ENCODE peak calls at places on chromosomes 5 and 9, in seven cellular contexts. One of them, this sample, is unnamed.

GRCh38 chr5:65075623-65076250 is 307.0 kb downstream of the CWC27 start:
- DNase-seq in heart right ventricle: no peak
- DNase-seq in AG20443: no peak
- DNase-seq in stimulated activated effector memory CD8-positive, alpha-beta T cell treated with anti-CD3 and anti-CD28 coated beads, Interleukin-12 subunit alpha, Interleukin-12 subunit beta, amount 100 ng/mL, for 72 hours: no peak
- DNase-seq in T follicular helper cell: no peak
- DNase-seq in fibroblast of mammary gland: no peak
- DNase-seq in coronary artery: no peak
- DNase-seq in this sample: no peak

GRCh38 chr9:107784235-107784958 is 294.8 kb upstream of the KLF4 start:
- DNase-seq in heart right ventricle: peak
- DNase-seq in T follicular helper cell: no peak
- DNase-seq in coronary artery: no peak
- DNase-seq in AG20443: peak
- DNase-seq in stimulated activated effector memory CD8-positive, alpha-beta T cell treated with anti-CD3 and anti-CD28 coated beads, Interleukin-12 subunit alpha, Interleukin-12 subunit beta, amount 100 ng/mL, for 72 hours: no peak
- DNase-seq in fibroblast of mammary gland: peak
- DNase-seq in this sample: no peak

GRCh38 chr5:107272954-107273353 is 397.8 kb downstream of the EFNA5 start:
- DNase-seq in T follicular helper cell: no peak
- DNase-seq in coronary artery: no peak
- DNase-seq in heart right ventricle: no peak
- DNase-seq in AG20443: no peak
- DNase-seq in stimulated activated effector memory CD8-positive, alpha-beta T cell treated with anti-CD3 and anti-CD28 coated beads, Interleukin-12 subunit alpha, Interleukin-12 subunit beta, amount 100 ng/mL, for 72 hours: no peak
- DNase-seq in fibroblast of mammary gland: peak
- DNase-seq in this sample: no peak

GRCh38 chr9:31355965-31356364 is 1028.5 kb upstream of the ACO1 start:
- DNase-seq in fibroblast of mammary gland: no peak
- DNase-seq in heart right ventricle: no peak
- DNase-seq in T follicular helper cell: no peak
- DNase-seq in coronary artery: no peak
- DNase-seq in AG20443: no peak
- DNase-seq in stimulated activated effector memory CD8-positive, alpha-beta T cell treated with anti-CD3 and anti-CD28 coated beads, Interleukin-12 subunit alpha, Interleukin-12 subunit beta, amount 100 ng/mL, for 72 hours: no peak
- DNase-seq in this sample: no peak

GRCh38 chr5:73031839-73032238 is 76.0 kb downstream of the FCHO2 start:
- DNase-seq in coronary artery: no peak
- DNase-seq in AG20443: peak
- DNase-seq in T follicular helper cell: no peak
- DNase-seq in heart right ventricle: peak
- DNase-seq in stimulated activated effector memory CD8-positive, alpha-beta T cell treated with anti-CD3 and anti-CD28 coated beads, Interleukin-12 subunit alpha, Interleukin-12 subunit beta, amount 100 ng/mL, for 72 hours: no peak
- DNase-seq in fibroblast of mammary gland: peak
- DNase-seq in this sample: no peak

GRCh38 chr5:35420200-35420599 is 189.9 kb upstream of the PRLR start:
- DNase-seq in fibroblast of mammary gland: no peak
- DNase-seq in coronary artery: no peak
- DNase-seq in heart right ventricle: no peak
- DNase-seq in AG20443: no peak
- DNase-seq in T follicular helper cell: no peak
- DNase-seq in stimulated activated effector memory CD8-positive, alpha-beta T cell treated with anti-CD3 and anti-CD28 coated beads, Interleukin-12 subunit alpha, Interleukin-12 subunit beta, amount 100 ng/mL, for 72 hours: no peak
- DNase-seq in this sample: no peak

GRCh38 chr9:84121991-84122523 is 141.5 kb downstream of the RMI1 start:
- DNase-seq in fibroblast of mammary gland: peak
- DNase-seq in coronary artery: no peak
- DNase-seq in stimulated activated effector memory CD8-positive, alpha-beta T cell treated with anti-CD3 and anti-CD28 coated beads, Interleukin-12 subunit alpha, Interleukin-12 subunit beta, amount 100 ng/mL, for 72 hours: no peak
- DNase-seq in T follicular helper cell: no peak
- DNase-seq in AG20443: peak
- DNase-seq in heart right ventricle: no peak
- DNase-seq in this sample: no peak

GRCh38 chr9:73680831-73681230 is 529.2 kb downstream of the ANXA1 start:
- DNase-seq in coronary artery: no peak
- DNase-seq in heart right ventricle: no peak
- DNase-seq in AG20443: no peak
- DNase-seq in T follicular helper cell: no peak
- DNase-seq in fibroblast of mammary gland: peak
- DNase-seq in stimulated activated effector memory CD8-positive, alpha-beta T cell treated with anti-CD3 and anti-CD28 coated beads, Interleukin-12 subunit alpha, Interleukin-12 subunit beta, amount 100 ng/mL, for 72 hours: no peak
- DNase-seq in this sample: no peak

GRCh38 chr5:173012882-173013281 is 29.3 kb downstream of the ATP6V0E1 start:
- DNase-seq in stimulated activated effector memory CD8-positive, alpha-beta T cell treated with anti-CD3 and anti-CD28 coated beads, Interleukin-12 subunit alpha, Interleukin-12 subunit beta, amount 100 ng/mL, for 72 hours: no peak
- DNase-seq in heart right ventricle: peak
- DNase-seq in fibroblast of mammary gland: no peak
- DNase-seq in T follicular helper cell: no peak
- DNase-seq in coronary artery: peak
- DNase-seq in AG20443: no peak
- DNase-seq in this sample: no peak

GRCh38 chr5:118921946-118922345 is 66.4 kb downstream of the DTWD2 start:
- DNase-seq in fibroblast of mammary gland: no peak
- DNase-seq in heart right ventricle: no peak
- DNase-seq in coronary artery: no peak
- DNase-seq in AG20443: no peak
- DNase-seq in stimulated activated effector memory CD8-positive, alpha-beta T cell treated with anti-CD3 and anti-CD28 coated beads, Interleukin-12 subunit alpha, Interleukin-12 subunit beta, amount 100 ng/mL, for 72 hours: no peak
- DNase-seq in T follicular helper cell: no peak
- DNase-seq in this sample: no peak

GRCh38 chr9:80117031-80117430 is 545.3 kb downstream of the TLE4 start:
- DNase-seq in coronary artery: no peak
- DNase-seq in T follicular helper cell: no peak
- DNase-seq in heart right ventricle: no peak
- DNase-seq in AG20443: no peak
- DNase-seq in stimulated activated effector memory CD8-positive, alpha-beta T cell treated with anti-CD3 and anti-CD28 coated beads, Interleukin-12 subunit alpha, Interleukin-12 subunit beta, amount 100 ng/mL, for 72 hours: no peak
- DNase-seq in fibroblast of mammary gland: no peak
- DNase-seq in this sample: no peak

GRCh38 chr9:129140397-129141065 is 29.3 kb downstream of the PTPA start:
- DNase-seq in fibroblast of mammary gland: peak
- DNase-seq in AG20443: peak
- DNase-seq in heart right ventricle: peak
- DNase-seq in coronary artery: peak
- DNase-seq in T follicular helper cell: no peak
- DNase-seq in stimulated activated effector memory CD8-positive, alpha-beta T cell treated with anti-CD3 and anti-CD28 coated beads, Interleukin-12 subunit alpha, Interleukin-12 subunit beta, amount 100 ng/mL, for 72 hours: peak
- DNase-seq in this sample: peak

GRCh38 chr9:113737414-113738271 is 138.5 kb upstream of the ZNF618 start:
- DNase-seq in AG20443: peak
- DNase-seq in heart right ventricle: no peak
- DNase-seq in stimulated activated effector memory CD8-positive, alpha-beta T cell treated with anti-CD3 and anti-CD28 coated beads, Interleukin-12 subunit alpha, Interleukin-12 subunit beta, amount 100 ng/mL, for 72 hours: no peak
- DNase-seq in coronary artery: no peak
- DNase-seq in T follicular helper cell: no peak
- DNase-seq in fibroblast of mammary gland: peak
- DNase-seq in this sample: peak

GRCh38 chr9:71909887-71910601 is 949 bp downstream of the ABHD17B start:
- DNase-seq in T follicular helper cell: peak
- DNase-seq in coronary artery: peak
- DNase-seq in fibroblast of mammary gland: peak
- DNase-seq in stimulated activated effector memory CD8-positive, alpha-beta T cell treated with anti-CD3 and anti-CD28 coated beads, Interleukin-12 subunit alpha, Interleukin-12 subunit beta, amount 100 ng/mL, for 72 hours: no peak
- DNase-seq in AG20443: peak
- DNase-seq in heart right ventricle: peak
- DNase-seq in this sample: no peak

GRCh38 chr9:114386886-114387677 is 700 bp downstream of the AKNA start:
- DNase-seq in T follicular helper cell: no peak
- DNase-seq in stimulated activated effector memory CD8-positive, alpha-beta T cell treated with anti-CD3 and anti-CD28 coated beads, Interleukin-12 subunit alpha, Interleukin-12 subunit beta, amount 100 ng/mL, for 72 hours: no peak
- DNase-seq in coronary artery: no peak
- DNase-seq in fibroblast of mammary gland: no peak
- DNase-seq in AG20443: peak
- DNase-seq in heart right ventricle: peak
- DNase-seq in this sample: no peak

GRCh38 chr9:131625848-131626670 is 80.7 kb downstream of the PRRT1B start:
- DNase-seq in heart right ventricle: no peak
- DNase-seq in coronary artery: no peak
- DNase-seq in stimulated activated effector memory CD8-positive, alpha-beta T cell treated with anti-CD3 and anti-CD28 coated beads, Interleukin-12 subunit alpha, Interleukin-12 subunit beta, amount 100 ng/mL, for 72 hours: no peak
- DNase-seq in fibroblast of mammary gland: no peak
- DNase-seq in AG20443: no peak
- DNase-seq in T follicular helper cell: no peak
- DNase-seq in this sample: no peak

GRCh38 chr9:127912882-127913281 is 4.0 kb downstream of the ST6GALNAC4 start:
- DNase-seq in heart right ventricle: no peak
- DNase-seq in coronary artery: no peak
- DNase-seq in fibroblast of mammary gland: no peak
- DNase-seq in stimulated activated effector memory CD8-positive, alpha-beta T cell treated with anti-CD3 and anti-CD28 coated beads, Interleukin-12 subunit alpha, Interleukin-12 subunit beta, amount 100 ng/mL, for 72 hours: no peak
- DNase-seq in AG20443: no peak
- DNase-seq in T follicular helper cell: no peak
- DNase-seq in this sample: no peak

GRCh38 chr9:120729796-120730195 is 15.5 kb upstream of the MEGF9 start:
- DNase-seq in coronary artery: no peak
- DNase-seq in fibroblast of mammary gland: no peak
- DNase-seq in AG20443: no peak
- DNase-seq in stimulated activated effector memory CD8-positive, alpha-beta T cell treated with anti-CD3 and anti-CD28 coated beads, Interleukin-12 subunit alpha, Interleukin-12 subunit beta, amount 100 ng/mL, for 72 hours: no peak
- DNase-seq in T follicular helper cell: no peak
- DNase-seq in heart right ventricle: no peak
- DNase-seq in this sample: no peak

GRCh38 chr9:137685035-137685885 is 66.5 kb downstream of the EHMT1 start:
- DNase-seq in stimulated activated effector memory CD8-positive, alpha-beta T cell treated with anti-CD3 and anti-CD28 coated beads, Interleukin-12 subunit alpha, Interleukin-12 subunit beta, amount 100 ng/mL, for 72 hours: no peak
- DNase-seq in heart right ventricle: no peak
- DNase-seq in AG20443: no peak
- DNase-seq in fibroblast of mammary gland: peak
- DNase-seq in coronary artery: no peak
- DNase-seq in T follicular helper cell: no peak
- DNase-seq in this sample: no peak

GRCh38 chr9:81993656-81994055 is 5.1 kb downstream of the SPATA31D1 start:
- DNase-seq in stimulated activated effector memory CD8-positive, alpha-beta T cell treated with anti-CD3 and anti-CD28 coated beads, Interleukin-12 subunit alpha, Interleukin-12 subunit beta, amount 100 ng/mL, for 72 hours: no peak
- DNase-seq in fibroblast of mammary gland: no peak
- DNase-seq in heart right ventricle: no peak
- DNase-seq in T follicular helper cell: no peak
- DNase-seq in coronary artery: no peak
- DNase-seq in AG20443: no peak
- DNase-seq in this sample: no peak

GRCh38 chr5:4758550-4758949 is 381.6 kb upstream of the ADAMTS16 start:
- DNase-seq in stimulated activated effector memory CD8-positive, alpha-beta T cell treated with anti-CD3 and anti-CD28 coated beads, Interleukin-12 subunit alpha, Interleukin-12 subunit beta, amount 100 ng/mL, for 72 hours: no peak
- DNase-seq in T follicular helper cell: no peak
- DNase-seq in fibroblast of mammary gland: no peak
- DNase-seq in heart right ventricle: no peak
- DNase-seq in coronary artery: no peak
- DNase-seq in AG20443: no peak
- DNase-seq in this sample: no peak

GRCh38 chr5:159031513-159031912 is 68.2 kb downstream of the EBF1 start:
- DNase-seq in heart right ventricle: no peak
- DNase-seq in T follicular helper cell: no peak
- DNase-seq in AG20443: no peak
- DNase-seq in fibroblast of mammary gland: peak
- DNase-seq in stimulated activated effector memory CD8-positive, alpha-beta T cell treated with anti-CD3 and anti-CD28 coated beads, Interleukin-12 subunit alpha, Interleukin-12 subunit beta, amount 100 ng/mL, for 72 hours: no peak
- DNase-seq in coronary artery: no peak
- DNase-seq in this sample: no peak

GRCh38 chr9:121399126-121399882 is 29.3 kb upstream of the STOM start:
- DNase-seq in heart right ventricle: no peak
- DNase-seq in coronary artery: no peak
- DNase-seq in T follicular helper cell: no peak
- DNase-seq in fibroblast of mammary gland: no peak
- DNase-seq in AG20443: no peak
- DNase-seq in stimulated activated effector memory CD8-positive, alpha-beta T cell treated with anti-CD3 and anti-CD28 coated beads, Interleukin-12 subunit alpha, Interleukin-12 subunit beta, amount 100 ng/mL, for 72 hours: no peak
- DNase-seq in this sample: no peak

GRCh38 chr5:112886975-112887374 is 25.9 kb downstream of the SRP19 start:
- DNase-seq in coronary artery: no peak
- DNase-seq in stimulated activated effector memory CD8-positive, alpha-beta T cell treated with anti-CD3 and anti-CD28 coated beads, Interleukin-12 subunit alpha, Interleukin-12 subunit beta, amount 100 ng/mL, for 72 hours: no peak
- DNase-seq in fibroblast of mammary gland: no peak
- DNase-seq in AG20443: no peak
- DNase-seq in T follicular helper cell: no peak
- DNase-seq in heart right ventricle: no peak
- DNase-seq in this sample: no peak

GRCh38 chr5:88746438-88746882 is 136.5 kb downstream of the MEF2C start:
- DNase-seq in heart right ventricle: no peak
- DNase-seq in T follicular helper cell: no peak
- DNase-seq in stimulated activated effector memory CD8-positive, alpha-beta T cell treated with anti-CD3 and anti-CD28 coated beads, Interleukin-12 subunit alpha, Interleukin-12 subunit beta, amount 100 ng/mL, for 72 hours: no peak
- DNase-seq in AG20443: no peak
- DNase-seq in fibroblast of mammary gland: no peak
- DNase-seq in coronary artery: no peak
- DNase-seq in this sample: no peak

GRCh38 chr9:25513509-25514033 is 164.7 kb downstream of the TUSC1 start:
- DNase-seq in fibroblast of mammary gland: no peak
- DNase-seq in AG20443: no peak
- DNase-seq in T follicular helper cell: no peak
- DNase-seq in coronary artery: no peak
- DNase-seq in heart right ventricle: no peak
- DNase-seq in stimulated activated effector memory CD8-positive, alpha-beta T cell treated with anti-CD3 and anti-CD28 coated beads, Interleukin-12 subunit alpha, Interleukin-12 subunit beta, amount 100 ng/mL, for 72 hours: no peak
- DNase-seq in this sample: no peak

GRCh38 chr9:100474950-100475276 is 2.0 kb downstream of the TMEFF1 start:
- DNase-seq in coronary artery: no peak
- DNase-seq in stimulated activated effector memory CD8-positive, alpha-beta T cell treated with anti-CD3 and anti-CD28 coated beads, Interleukin-12 subunit alpha, Interleukin-12 subunit beta, amount 100 ng/mL, for 72 hours: no peak
- DNase-seq in AG20443: no peak
- DNase-seq in T follicular helper cell: no peak
- DNase-seq in fibroblast of mammary gland: no peak
- DNase-seq in heart right ventricle: no peak
- DNase-seq in this sample: no peak

GRCh38 chr9:33476503-33476902 is 2.8 kb upstream of the NOL6 start:
- DNase-seq in heart right ventricle: no peak
- DNase-seq in T follicular helper cell: no peak
- DNase-seq in stimulated activated effector memory CD8-positive, alpha-beta T cell treated with anti-CD3 and anti-CD28 coated beads, Interleukin-12 subunit alpha, Interleukin-12 subunit beta, amount 100 ng/mL, for 72 hours: no peak
- DNase-seq in AG20443: no peak
- DNase-seq in coronary artery: no peak
- DNase-seq in fibroblast of mammary gland: no peak
- DNase-seq in this sample: no peak

GRCh38 chr9:130361873-130362362 is 82.8 kb upstream of the ASS1 start:
- DNase-seq in AG20443: no peak
- DNase-seq in T follicular helper cell: no peak
- DNase-seq in stimulated activated effector memory CD8-positive, alpha-beta T cell treated with anti-CD3 and anti-CD28 coated beads, Interleukin-12 subunit alpha, Interleukin-12 subunit beta, amount 100 ng/mL, for 72 hours: no peak
- DNase-seq in coronary artery: no peak
- DNase-seq in heart right ventricle: no peak
- DNase-seq in fibroblast of mammary gland: no peak
- DNase-seq in this sample: no peak

GRCh38 chr9:128702445-128702948 is at the start of gene PKN3:
- DNase-seq in coronary artery: peak
- DNase-seq in fibroblast of mammary gland: peak
- DNase-seq in T follicular helper cell: peak
- DNase-seq in stimulated activated effector memory CD8-positive, alpha-beta T cell treated with anti-CD3 and anti-CD28 coated beads, Interleukin-12 subunit alpha, Interleukin-12 subunit beta, amount 100 ng/mL, for 72 hours: peak
- DNase-seq in heart right ventricle: peak
- DNase-seq in AG20443: peak
- DNase-seq in this sample: peak

GRCh38 chr5:96141749-96142148 is 180.1 kb upstream of the ELL2 start:
- DNase-seq in T follicular helper cell: no peak
- DNase-seq in fibroblast of mammary gland: peak
- DNase-seq in heart right ventricle: no peak
- DNase-seq in stimulated activated effector memory CD8-positive, alpha-beta T cell treated with anti-CD3 and anti-CD28 coated beads, Interleukin-12 subunit alpha, Interleukin-12 subunit beta, amount 100 ng/mL, for 72 hours: no peak
- DNase-seq in coronary artery: no peak
- DNase-seq in AG20443: no peak
- DNase-seq in this sample: no peak

GRCh38 chr9:126700903-126701819 is 87.4 kb downstream of the LMX1B start:
- DNase-seq in AG20443: no peak
- DNase-seq in stimulated activated effector memory CD8-positive, alpha-beta T cell treated with anti-CD3 and anti-CD28 coated beads, Interleukin-12 subunit alpha, Interleukin-12 subunit beta, amount 100 ng/mL, for 72 hours: no peak
- DNase-seq in fibroblast of mammary gland: no peak
- DNase-seq in coronary artery: peak
- DNase-seq in heart right ventricle: no peak
- DNase-seq in T follicular helper cell: no peak
- DNase-seq in this sample: no peak

GRCh38 chr9:32339424-32339823 is 45.0 kb upstream of the ACO1 start:
- DNase-seq in heart right ventricle: no peak
- DNase-seq in coronary artery: no peak
- DNase-seq in T follicular helper cell: no peak
- DNase-seq in fibroblast of mammary gland: no peak
- DNase-seq in stimulated activated effector memory CD8-positive, alpha-beta T cell treated with anti-CD3 and anti-CD28 coated beads, Interleukin-12 subunit alpha, Interleukin-12 subunit beta, amount 100 ng/mL, for 72 hours: no peak
- DNase-seq in AG20443: no peak
- DNase-seq in this sample: no peak

GRCh38 chr5:139644646-139645494 is 3.3 kb upstream of the CXXC5 start:
- DNase-seq in fibroblast of mammary gland: no peak
- DNase-seq in T follicular helper cell: no peak
- DNase-seq in heart right ventricle: no peak
- DNase-seq in AG20443: no peak
- DNase-seq in stimulated activated effector memory CD8-positive, alpha-beta T cell treated with anti-CD3 and anti-CD28 coated beads, Interleukin-12 subunit alpha, Interleukin-12 subunit beta, amount 100 ng/mL, for 72 hours: no peak
- DNase-seq in coronary artery: no peak
- DNase-seq in this sample: no peak

GRCh38 chr9:76269789-76270188 is 124.4 kb downstream of the RFK start:
- DNase-seq in stimulated activated effector memory CD8-positive, alpha-beta T cell treated with anti-CD3 and anti-CD28 coated beads, Interleukin-12 subunit alpha, Interleukin-12 subunit beta, amount 100 ng/mL, for 72 hours: no peak
- DNase-seq in T follicular helper cell: no peak
- DNase-seq in coronary artery: no peak
- DNase-seq in fibroblast of mammary gland: peak
- DNase-seq in heart right ventricle: no peak
- DNase-seq in AG20443: peak
- DNase-seq in this sample: no peak

GRCh38 chr5:92641031-92641962 is 939.7 kb downstream of the NR2F1-AS1 start:
- DNase-seq in heart right ventricle: no peak
- DNase-seq in fibroblast of mammary gland: peak
- DNase-seq in T follicular helper cell: no peak
- DNase-seq in coronary artery: no peak
- DNase-seq in AG20443: peak
- DNase-seq in stimulated activated effector memory CD8-positive, alpha-beta T cell treated with anti-CD3 and anti-CD28 coated beads, Interleukin-12 subunit alpha, Interleukin-12 subunit beta, amount 100 ng/mL, for 72 hours: no peak
- DNase-seq in this sample: no peak

GRCh38 chr9:35158501-35159280 is 3.1 kb upstream of the UNC13B start:
- DNase-seq in stimulated activated effector memory CD8-positive, alpha-beta T cell treated with anti-CD3 and anti-CD28 coated beads, Interleukin-12 subunit alpha, Interleukin-12 subunit beta, amount 100 ng/mL, for 72 hours: no peak
- DNase-seq in fibroblast of mammary gland: no peak
- DNase-seq in heart right ventricle: no peak
- DNase-seq in T follicular helper cell: no peak
- DNase-seq in AG20443: no peak
- DNase-seq in coronary artery: no peak
- DNase-seq in this sample: no peak

GRCh38 chr5:130243641-130244040 is 339.4 kb downstream of the CHSY3 start:
- DNase-seq in fibroblast of mammary gland: no peak
- DNase-seq in stimulated activated effector memory CD8-positive, alpha-beta T cell treated with anti-CD3 and anti-CD28 coated beads, Interleukin-12 subunit alpha, Interleukin-12 subunit beta, amount 100 ng/mL, for 72 hours: no peak
- DNase-seq in heart right ventricle: no peak
- DNase-seq in coronary artery: no peak
- DNase-seq in AG20443: no peak
- DNase-seq in T follicular helper cell: no peak
- DNase-seq in this sample: no peak